ENCODE peak calls at places on chromosomes 16 and 17, in eight cellular contexts. T, U, S, V, R, M, Z and P are unnamed samples.

GRCh38 chr16:79658301-79659001 is 57.9 kb upstream of the MAF start:
- DNase-seq in S (peak; percentile 81), M (peak; percentile 48), R (no peak), Z (no peak), V (no peak), U (no peak), T (no peak), P (no peak)

GRCh38 chr16:30091474-30092372 is at the start of gene TBX6:
- DNase-seq in R (peak; percentile 96), U (peak; percentile 97), S (peak; percentile 89), T (peak; percentile 93), M (peak; percentile 85), V (peak; percentile 91), Z (peak; percentile 97), P (peak; percentile 95)

GRCh38 chr17:44830359-44831269 is 527 bp upstream of the GJC1 start:
- DNase-seq in U (no peak), Z (peak; percentile 28), M (peak; percentile 41), R (peak; percentile 72), S (peak; percentile 47), T (no peak), V (no peak), P (peak; percentile 41)

GRCh38 chr17:49227436-49228261 is 2.9 kb downstream of the PHOSPHO1 start:
- DNase-seq in U (peak; percentile 88), T (peak; percentile 83), R (peak; percentile 80), Z (peak; percentile 88), M (peak; percentile 58), V (peak; percentile 77), S (peak; percentile 73), P (peak; percentile 87)

GRCh38 chr17:40612510-40613244 is 34.9 kb downstream of the SMARCE1 start:
- DNase-seq in V (peak; percentile 75), R (no peak), Z (no peak), T (no peak), U (no peak), M (no peak), S (no peak), P (no peak)

GRCh38 chr17:75848523-75849303 is 4.5 kb upstream of the UNC13D start:
- DNase-seq in T (peak; percentile 93), U (peak; percentile 80), Z (peak; percentile 51), R (no peak), V (peak; percentile 76), M (no peak), S (peak; percentile 65), P (no peak)

GRCh38 chr17:19719365-19720209 is 3.2 kb upstream of the SLC47A2 start:
- DNase-seq in U (no peak), S (no peak), R (no peak), V (no peak), T (peak; percentile 43), Z (no peak), M (no peak), P (no peak)

GRCh38 chr17:71438631-71439146 is 682.1 kb upstream of the SOX9 start:
- DNase-seq in T (no peak), R (no peak), S (peak; percentile 93), M (peak; percentile 93), Z (no peak), U (no peak), V (no peak), P (no peak)

GRCh38 chr16:70614208-70614951 is 32.0 kb upstream of the IL34 start:
- DNase-seq in T (no peak), S (no peak), Z (no peak), M (no peak), V (no peak), U (no peak), R (no peak), P (no peak)

GRCh38 chr16:46986896-46987295 is 13.4 kb upstream of the DNAJA2 start:
- DNase-seq in R (no peak), Z (no peak), M (no peak), S (no peak), U (no peak), T (no peak), V (no peak), P (no peak)

GRCh38 chr16:4391635-4392381 is 20.2 kb downstream of the VASN start:
- DNase-seq in S (no peak), Z (no peak), U (no peak), T (no peak), M (no peak), R (no peak), V (no peak), P (no peak)

GRCh38 chr17:31517524-31517923 is 126.0 kb downstream of the RAB11FIP4 start:
- DNase-seq in Z (no peak), V (no peak), M (no peak), T (no peak), U (no peak), R (no peak), S (no peak), P (no peak)
- TF ChIP-seq CTCF in Z (peak; percentile 52), V (no peak), M (peak; percentile 19), T (no peak), U (peak; percentile 47), R (peak; percentile 51), S (no peak), P (no peak)

GRCh38 chr16:56667581-56668571 is at the start of gene MT1G:
- DNase-seq in T (peak; percentile 80), S (peak; percentile 32), M (no peak), Z (no peak), U (no peak), V (no peak), R (no peak), P (no peak)

GRCh38 chr16:56671706-56672105 is 2.1 kb downstream of the MT1H start:
- DNase-seq in Z (no peak), T (no peak), S (peak; percentile 18), M (no peak), V (no peak), U (no peak), R (no peak), P (no peak)

GRCh38 chr16:56669005-56669839 is at the start of gene MT1H:
- DNase-seq in S (no peak), R (no peak), V (no peak), U (no peak), M (no peak), T (peak; percentile 50), Z (no peak), P (no peak)

GRCh38 chr16:56670640-56670934 is 973 bp downstream of the MT1H start:
- DNase-seq in R (no peak), V (no peak), Z (no peak), M (no peak), S (no peak), U (no peak), T (no peak), P (no peak)

DNA sequence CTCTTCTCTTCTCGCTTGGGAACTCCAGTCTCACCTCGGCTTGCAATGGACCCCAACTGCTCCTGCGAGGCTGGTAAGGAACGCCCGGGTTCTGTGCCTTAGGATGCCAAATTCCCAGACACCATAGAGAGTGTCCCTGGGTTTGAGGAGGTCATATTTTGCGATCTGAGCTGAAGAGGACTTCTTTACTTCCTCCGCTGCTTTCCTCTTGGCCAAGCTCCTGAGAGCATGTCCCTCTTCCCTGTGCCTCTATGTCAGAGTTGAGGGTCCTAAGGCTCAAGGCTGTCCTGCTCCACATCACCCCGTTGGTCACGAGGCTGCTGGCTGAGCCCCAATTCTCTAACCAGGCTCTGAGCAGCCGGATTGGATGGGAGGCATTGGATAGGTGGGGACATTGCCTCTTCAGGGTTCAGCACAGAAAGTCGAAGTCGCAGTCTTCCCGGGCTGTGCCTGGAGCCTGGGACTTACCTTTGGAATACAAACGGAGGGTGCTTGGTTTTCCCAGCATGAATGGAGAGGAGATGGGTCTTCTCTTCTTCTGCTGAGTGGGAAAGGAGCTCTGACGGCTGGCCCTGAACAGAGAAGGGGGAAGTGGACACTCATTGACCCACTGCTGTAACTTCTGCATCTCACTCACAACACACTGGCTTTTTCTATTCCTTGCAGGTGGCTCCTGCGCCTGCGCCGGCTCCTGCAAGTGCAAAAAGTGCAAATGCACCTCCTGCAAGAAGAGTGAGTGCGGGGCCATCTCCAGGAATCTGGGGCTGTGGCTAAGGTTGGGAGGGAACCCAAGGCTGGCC is 426 bp downstream of the MT1H start:
- DNase-seq in Z (no peak), V (no peak), S (no peak), M (no peak), U (no peak), R (no peak), T (no peak), P (no peak)
- TF ChIP-seq CTCF in Z (no peak), V (no peak), S (no peak), M (no peak), U (no peak), R (no peak), T (no peak), P (no peak)

GRCh38 chr16:65123846-65124513 is 2.1 kb upstream of the CDH11 start:
- DNase-seq in M (no peak), S (no peak), R (no peak), V (no peak), T (peak; percentile 20), Z (peak; percentile 16), U (peak; percentile 8), P (no peak)

GRCh38 chr16:65122724-65122973 is 786 bp upstream of the CDH11 start:
- DNase-seq in T (no peak), R (peak; percentile 73), S (no peak), M (no peak), Z (peak; percentile 9), U (no peak), V (no peak), P (no peak)

GRCh38 chr16:65120811-65121721 is 797 bp downstream of the CDH11 start:
- DNase-seq in V (no peak), Z (peak; percentile 15), M (no peak), S (peak; percentile 56), U (no peak), T (peak; percentile 23), R (peak; percentile 72), P (no peak)

GRCh38 chr16:65122974-65123845 is 1.3 kb upstream of the CDH11 start:
- DNase-seq in Z (no peak), T (peak; percentile 56), V (no peak), R (no peak), M (peak; percentile 79), S (peak; percentile 65), U (no peak), P (no peak)

GRCh38 chr16:65121870-65122723 is at the start of gene CDH11:
- DNase-seq in S (peak; percentile 76), V (no peak), Z (peak; percentile 18), R (peak; percentile 86), M (peak; percentile 94), T (peak; percentile 37), U (no peak), P (no peak)
- TF ChIP-seq CTCF in S (peak; percentile 26), V (no peak), Z (no peak), R (peak; percentile 62), M (peak; percentile 24), T (no peak), U (no peak), P (no peak)

DNA sequence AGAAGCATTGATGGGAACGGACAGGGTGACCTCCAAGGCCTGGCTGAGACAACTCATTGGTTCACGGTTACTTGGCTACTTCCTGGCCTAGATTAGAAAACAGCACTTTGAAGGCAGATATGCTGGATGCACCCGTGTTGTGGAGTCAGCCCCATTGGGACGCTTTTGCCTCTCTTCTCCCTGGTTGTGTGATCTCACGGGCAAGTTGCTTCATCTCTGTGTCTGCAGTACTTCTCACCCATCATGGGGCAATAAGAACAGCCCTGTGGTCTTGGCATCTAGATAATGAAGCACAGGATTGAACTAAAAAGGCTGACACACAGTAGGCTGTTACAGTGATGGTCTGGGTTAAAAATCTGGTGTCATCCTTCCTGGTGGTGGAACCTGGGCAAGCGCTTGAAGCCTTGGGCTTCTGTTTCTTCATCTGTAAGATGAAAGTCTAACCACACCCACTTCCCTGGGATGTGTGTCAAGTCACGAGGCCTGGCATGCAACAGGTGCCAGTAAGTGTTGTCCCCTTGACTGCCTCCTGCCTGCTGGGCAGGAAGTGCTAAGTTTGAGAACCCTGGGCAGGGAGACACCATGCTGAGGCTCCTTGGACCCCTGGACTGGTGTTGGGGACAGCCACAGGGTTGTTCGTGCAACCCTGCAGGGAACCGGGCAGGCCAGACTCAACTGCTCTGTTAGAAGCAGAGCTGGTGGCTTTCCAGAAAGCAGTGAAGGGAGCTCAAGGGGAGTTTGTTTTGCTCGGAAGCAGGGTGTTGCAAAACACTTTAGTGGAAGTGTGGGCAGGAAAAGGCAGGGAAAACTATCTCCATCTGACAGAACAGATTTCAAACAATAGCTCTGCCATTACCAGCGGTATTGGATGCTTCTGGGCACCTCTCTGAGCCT is 6.0 kb upstream of the MAP2K3 start:
- DNase-seq in Z (no peak), R (no peak), M (peak; percentile 52), T (peak; percentile 86), U (peak; percentile 22), S (no peak), V (peak; percentile 44), P (no peak)
- TF ChIP-seq CTCF in Z (no peak), R (no peak), M (peak; percentile 30), T (no peak), U (no peak), S (no peak), V (no peak), P (no peak)